ENCODE peak calls at places on chromosomes 13 and 19, in ten cellular contexts. One of them, this sample, is unnamed.

GRCh38 chr13:40261361-40261760 is 405.1 kb downstream of the FOXO1 start:
- DNase-seq in PC-3: no peak
- DNase-seq in adrenal gland: no peak
- DNase-seq in PC-9: no peak
- DNase-seq in body of pancreas: no peak
- DNase-seq in fibroblast of lung: no peak
- DNase-seq in tibial artery: no peak
- DNase-seq in endodermal cell: no peak
- DNase-seq in left ventricle myocardium inferior: no peak
- DNase-seq in cardiac muscle cell: no peak
- DNase-seq in this sample: no peak

GRCh38 chr13:40148103-40148502 is 492.6 kb downstream of the COG6 start:
- DNase-seq in left ventricle myocardium inferior: no peak
- DNase-seq in endodermal cell: no peak
- DNase-seq in fibroblast of lung: no peak
- DNase-seq in PC-9: no peak
- DNase-seq in cardiac muscle cell: no peak
- DNase-seq in adrenal gland: no peak
- DNase-seq in body of pancreas: no peak
- DNase-seq in tibial artery: no peak
- DNase-seq in PC-3: no peak
- DNase-seq in this sample: no peak

GRCh38 chr13:51673165-51673564 is 88.9 kb downstream of the WDFY2 start:
- DNase-seq in fibroblast of lung: no peak
- DNase-seq in cardiac muscle cell: peak
- DNase-seq in endodermal cell: no peak
- DNase-seq in adrenal gland: no peak
- DNase-seq in body of pancreas: no peak
- DNase-seq in tibial artery: no peak
- DNase-seq in left ventricle myocardium inferior: no peak
- DNase-seq in PC-3: no peak
- DNase-seq in PC-9: no peak
- DNase-seq in this sample: no peak

GRCh38 chr13:48400820-48401219 is 12.1 kb downstream of the LPAR6 start:
- DNase-seq in PC-3: peak
- DNase-seq in cardiac muscle cell: peak
- DNase-seq in PC-9: no peak
- DNase-seq in fibroblast of lung: peak
- DNase-seq in body of pancreas: no peak
- DNase-seq in left ventricle myocardium inferior: no peak
- DNase-seq in endodermal cell: no peak
- DNase-seq in tibial artery: no peak
- DNase-seq in adrenal gland: no peak
- DNase-seq in this sample: peak

GRCh38 chr19:7748756-7749155 is 1.4 kb upstream of the CD209 start:
- DNase-seq in cardiac muscle cell: peak
- DNase-seq in endodermal cell: peak
- DNase-seq in body of pancreas: no peak
- DNase-seq in left ventricle myocardium inferior: no peak
- DNase-seq in adrenal gland: no peak
- DNase-seq in tibial artery: no peak
- DNase-seq in fibroblast of lung: no peak
- DNase-seq in PC-9: peak
- DNase-seq in PC-3: peak
- DNase-seq in this sample: no peak

GRCh38 chr13:75271851-75272250 is 210.1 kb downstream of the TBC1D4 start:
- DNase-seq in tibial artery: no peak
- DNase-seq in PC-3: no peak
- DNase-seq in endodermal cell: no peak
- DNase-seq in cardiac muscle cell: peak
- DNase-seq in fibroblast of lung: peak
- DNase-seq in adrenal gland: no peak
- DNase-seq in PC-9: no peak
- DNase-seq in left ventricle myocardium inferior: no peak
- DNase-seq in body of pancreas: no peak
- DNase-seq in this sample: no peak

GRCh38 chr19:5580116-5580515 is 12.4 kb upstream of the TINCR start:
- DNase-seq in PC-3: no peak
- DNase-seq in cardiac muscle cell: no peak
- DNase-seq in tibial artery: no peak
- DNase-seq in left ventricle myocardium inferior: no peak
- DNase-seq in PC-9: no peak
- DNase-seq in endodermal cell: no peak
- DNase-seq in fibroblast of lung: no peak
- DNase-seq in adrenal gland: no peak
- DNase-seq in body of pancreas: no peak
- DNase-seq in this sample: no peak

GRCh38 chr19:47719047-47719885 is 6.0 kb downstream of the EHD2 start:
- DNase-seq in tibial artery: peak
- DNase-seq in left ventricle myocardium inferior: peak
- DNase-seq in fibroblast of lung: peak
- DNase-seq in PC-9: no peak
- DNase-seq in body of pancreas: peak
- DNase-seq in cardiac muscle cell: peak
- DNase-seq in PC-3: no peak
- DNase-seq in adrenal gland: peak
- DNase-seq in endodermal cell: peak
- DNase-seq in this sample: peak

GRCh38 chr13:28609936-28610335 is 49.0 kb upstream of the POMP start:
- DNase-seq in PC-3: peak
- DNase-seq in left ventricle myocardium inferior: no peak
- DNase-seq in body of pancreas: no peak
- DNase-seq in cardiac muscle cell: peak
- DNase-seq in fibroblast of lung: peak
- DNase-seq in tibial artery: no peak
- DNase-seq in endodermal cell: no peak
- DNase-seq in PC-9: no peak
- DNase-seq in adrenal gland: no peak
- DNase-seq in this sample: peak

GRCh38 chr19:46725859-46726393 is 9.0 kb upstream of the PRKD2 start:
- DNase-seq in PC-3: no peak
- DNase-seq in left ventricle myocardium inferior: no peak
- DNase-seq in fibroblast of lung: no peak
- DNase-seq in tibial artery: no peak
- DNase-seq in PC-9: no peak
- DNase-seq in body of pancreas: no peak
- DNase-seq in cardiac muscle cell: no peak
- DNase-seq in endodermal cell: no peak
- DNase-seq in adrenal gland: no peak
- DNase-seq in this sample: no peak

GRCh38 chr19:51272183-51272817 is 21.4 kb downstream of the SIGLECL1 start:
- DNase-seq in body of pancreas: no peak
- DNase-seq in PC-9: no peak
- DNase-seq in tibial artery: no peak
- DNase-seq in fibroblast of lung: no peak
- DNase-seq in PC-3: peak
- DNase-seq in adrenal gland: no peak
- DNase-seq in cardiac muscle cell: no peak
- DNase-seq in endodermal cell: no peak
- DNase-seq in left ventricle myocardium inferior: no peak
- DNase-seq in this sample: no peak

DNA sequence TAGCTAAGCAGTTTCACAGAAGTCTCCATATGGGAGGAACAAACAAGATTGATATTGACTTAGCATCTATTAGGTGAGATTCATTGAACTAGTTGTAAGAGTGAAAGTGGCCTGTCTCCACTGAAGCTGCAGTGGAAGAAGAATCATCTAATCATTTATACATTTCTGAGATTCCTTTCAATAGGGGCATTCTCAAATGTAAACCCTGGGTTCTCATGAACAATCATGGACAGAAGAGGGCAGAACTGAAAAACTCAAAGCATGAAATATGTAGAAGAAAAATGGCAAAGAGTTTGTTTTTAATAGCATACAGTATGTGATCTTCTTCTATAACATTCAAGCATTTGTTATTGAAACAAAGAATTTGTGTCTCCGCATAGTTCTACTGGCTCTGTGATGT is 17.6 kb upstream of the POSTN start:
- DNase-seq in PC-9: no peak
- DNase-seq in left ventricle myocardium inferior: no peak
- DNase-seq in tibial artery: no peak
- DNase-seq in body of pancreas: no peak
- DNase-seq in fibroblast of lung: no peak
- DNase-seq in endodermal cell: no peak
- DNase-seq in PC-3: no peak
- DNase-seq in cardiac muscle cell: no peak
- DNase-seq in adrenal gland: no peak
- DNase-seq in this sample: peak
- TF ChIP-seq CTCF in PC-9: no peak
- TF ChIP-seq CTCF in left ventricle myocardium inferior: no peak
- TF ChIP-seq CTCF in tibial artery: no peak
- TF ChIP-seq CTCF in body of pancreas: no peak
- TF ChIP-seq CTCF in fibroblast of lung: no peak
- TF ChIP-seq CTCF in endodermal cell: no peak
- TF ChIP-seq CTCF in PC-3: no peak
- TF ChIP-seq CTCF in cardiac muscle cell: no peak
- TF ChIP-seq CTCF in adrenal gland: no peak
- TF ChIP-seq CTCF in this sample: no peak

GRCh38 chr13:76939215-76939614 is 9.1 kb upstream of the ACOD1 start:
- DNase-seq in left ventricle myocardium inferior: no peak
- DNase-seq in tibial artery: no peak
- DNase-seq in body of pancreas: no peak
- DNase-seq in cardiac muscle cell: peak
- DNase-seq in fibroblast of lung: peak
- DNase-seq in PC-9: no peak
- DNase-seq in PC-3: peak
- DNase-seq in endodermal cell: no peak
- DNase-seq in adrenal gland: no peak
- DNase-seq in this sample: no peak

GRCh38 chr13:76937416-76937815 is 10.9 kb upstream of the ACOD1 start:
- DNase-seq in endodermal cell: no peak
- DNase-seq in PC-9: peak
- DNase-seq in left ventricle myocardium inferior: no peak
- DNase-seq in tibial artery: no peak
- DNase-seq in fibroblast of lung: peak
- DNase-seq in cardiac muscle cell: peak
- DNase-seq in PC-3: peak
- DNase-seq in adrenal gland: no peak
- DNase-seq in body of pancreas: no peak
- DNase-seq in this sample: peak

GRCh38 chr13:76936736-76937135 is 11.6 kb upstream of the ACOD1 start:
- DNase-seq in adrenal gland: no peak
- DNase-seq in left ventricle myocardium inferior: no peak
- DNase-seq in PC-9: no peak
- DNase-seq in tibial artery: no peak
- DNase-seq in PC-3: no peak
- DNase-seq in fibroblast of lung: peak
- DNase-seq in cardiac muscle cell: no peak
- DNase-seq in endodermal cell: no peak
- DNase-seq in body of pancreas: no peak
- DNase-seq in this sample: no peak

GRCh38 chr13:76929975-76930374 is 18.3 kb upstream of the ACOD1 start:
- DNase-seq in tibial artery: no peak
- DNase-seq in body of pancreas: no peak
- DNase-seq in PC-9: no peak
- DNase-seq in PC-3: no peak
- DNase-seq in adrenal gland: no peak
- DNase-seq in endodermal cell: no peak
- DNase-seq in fibroblast of lung: no peak
- DNase-seq in left ventricle myocardium inferior: no peak
- DNase-seq in cardiac muscle cell: peak
- DNase-seq in this sample: no peak

DNA sequence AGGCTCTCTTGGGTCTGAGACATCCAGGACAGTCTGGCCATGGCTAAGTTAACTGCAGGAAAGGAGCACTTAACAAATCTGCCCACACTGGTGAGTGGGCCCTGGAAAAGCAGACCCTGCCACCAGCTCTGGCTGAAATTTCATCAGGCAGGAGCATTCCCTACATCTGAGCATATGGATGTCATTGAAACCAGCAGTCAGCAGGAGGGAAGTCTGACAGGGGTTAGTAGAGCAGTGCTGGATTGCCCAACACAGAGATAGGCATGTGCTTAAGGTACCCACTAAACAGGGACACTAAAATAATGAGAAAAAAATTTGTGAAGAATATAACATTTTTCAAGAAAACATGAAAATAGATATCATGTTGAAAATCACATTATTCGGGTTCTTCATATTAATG is 13.6 kb upstream of the ACOD1 start:
- DNase-seq in PC-3: no peak
- DNase-seq in left ventricle myocardium inferior: no peak
- DNase-seq in adrenal gland: no peak
- DNase-seq in body of pancreas: no peak
- DNase-seq in fibroblast of lung: peak
- DNase-seq in cardiac muscle cell: peak
- DNase-seq in PC-9: no peak
- DNase-seq in tibial artery: no peak
- DNase-seq in endodermal cell: no peak
- DNase-seq in this sample: no peak
- H3K27ac ChIP-seq in PC-3: no peak
- H3K27ac ChIP-seq in left ventricle myocardium inferior: no peak
- H3K27ac ChIP-seq in adrenal gland: no peak
- H3K27ac ChIP-seq in body of pancreas: no peak
- H3K27ac ChIP-seq in fibroblast of lung: no peak
- H3K27ac ChIP-seq in cardiac muscle cell: no peak
- H3K27ac ChIP-seq in PC-9: no peak
- H3K27ac ChIP-seq in tibial artery: no peak
- H3K27ac ChIP-seq in endodermal cell: no peak
- H3K27ac ChIP-seq in this sample: no peak

GRCh38 chr13:109756778-109757177 is 29.6 kb downstream of the IRS2 start:
- DNase-seq in cardiac muscle cell: no peak
- DNase-seq in tibial artery: no peak
- DNase-seq in left ventricle myocardium inferior: no peak
- DNase-seq in adrenal gland: peak
- DNase-seq in PC-3: no peak
- DNase-seq in body of pancreas: no peak
- DNase-seq in PC-9: no peak
- DNase-seq in fibroblast of lung: no peak
- DNase-seq in endodermal cell: no peak
- DNase-seq in this sample: no peak
- H3K4me3 ChIP-seq in cardiac muscle cell: no peak
- H3K4me3 ChIP-seq in tibial artery: no peak
- H3K4me3 ChIP-seq in left ventricle myocardium inferior: no peak
- H3K4me3 ChIP-seq in adrenal gland: no peak
- H3K4me3 ChIP-seq in PC-3: no peak
- H3K4me3 ChIP-seq in body of pancreas: no peak
- H3K4me3 ChIP-seq in PC-9: no peak
- H3K4me3 ChIP-seq in fibroblast of lung: no peak
- H3K4me3 ChIP-seq in endodermal cell: no peak
- H3K4me3 ChIP-seq in this sample: no peak

DNA sequence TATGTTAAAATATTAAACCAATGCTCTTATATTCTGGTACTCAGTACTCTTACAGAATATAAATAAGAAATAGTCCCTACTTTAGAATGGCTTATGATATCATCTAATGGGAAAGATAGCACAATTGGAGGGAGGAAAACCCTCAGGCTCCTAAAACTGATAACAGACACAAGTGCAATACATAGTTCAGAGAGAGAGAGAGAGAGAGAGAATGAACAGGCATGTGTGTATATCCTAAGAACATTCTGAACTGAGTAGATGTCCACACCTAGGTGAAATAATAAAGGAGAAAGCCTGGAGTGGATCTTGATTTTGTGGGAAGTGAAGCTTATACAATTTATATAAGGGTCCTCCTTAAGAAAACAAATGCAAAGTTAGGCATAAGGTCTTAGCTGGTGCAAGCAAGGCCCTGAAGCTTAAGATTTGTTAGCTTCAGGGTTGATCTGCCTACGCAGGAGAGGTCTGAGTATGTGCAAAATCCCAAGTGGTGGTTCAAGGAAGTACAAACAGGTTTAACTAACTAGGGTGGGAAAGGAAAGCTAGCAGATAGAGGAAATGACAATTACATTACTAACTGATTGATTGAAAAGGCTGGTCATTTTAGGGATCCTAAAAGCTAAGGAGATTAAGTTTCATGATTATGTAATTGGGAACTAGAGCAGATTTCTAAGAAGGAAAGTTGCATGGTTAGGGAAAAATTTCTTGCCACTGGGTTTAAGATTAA is 53.3 kb downstream of the SOX21 start:
- DNase-seq in fibroblast of lung: no peak
- DNase-seq in adrenal gland: no peak
- DNase-seq in endodermal cell: no peak
- DNase-seq in PC-3: peak
- DNase-seq in PC-9: no peak
- DNase-seq in left ventricle myocardium inferior: no peak
- DNase-seq in tibial artery: no peak
- DNase-seq in body of pancreas: no peak
- DNase-seq in cardiac muscle cell: no peak
- DNase-seq in this sample: no peak
- TF ChIP-seq CTCF in fibroblast of lung: no peak
- TF ChIP-seq CTCF in adrenal gland: no peak
- TF ChIP-seq CTCF in endodermal cell: peak
- TF ChIP-seq CTCF in PC-3: peak
- TF ChIP-seq CTCF in PC-9: no peak
- TF ChIP-seq CTCF in left ventricle myocardium inferior: no peak
- TF ChIP-seq CTCF in tibial artery: no peak
- TF ChIP-seq CTCF in body of pancreas: no peak
- TF ChIP-seq CTCF in cardiac muscle cell: no peak
- TF ChIP-seq CTCF in this sample: peak